ENCODE peak calls at places on chromosome 3, in five cellular contexts. One of them, this sample, is unnamed.

GRCh38 chr3:49512791-49513355 is 41.4 kb upstream of the BSN start:
- DNase-seq in K562: no peak
- DNase-seq in HepG2: no peak
- DNase-seq in GM12878: no peak
- DNase-seq in H1: no peak
- DNase-seq in this sample: no peak

GRCh38 chr3:178546079-178546478 is 9.8 kb downstream of the KCNMB2 start:
- DNase-seq in K562: no peak
- DNase-seq in HepG2: no peak
- DNase-seq in GM12878: no peak
- DNase-seq in H1: no peak
- DNase-seq in this sample: no peak

GRCh38 chr3:72337480-72337855 is 510.8 kb downstream of the SHQ1 start:
- DNase-seq in K562: no peak
- DNase-seq in HepG2: no peak
- DNase-seq in GM12878: no peak
- DNase-seq in H1: no peak
- DNase-seq in this sample: no peak

GRCh38 chr3:143002083-143002712 is 828 bp downstream of the U2SURP start:
- DNase-seq in K562: peak
- DNase-seq in HepG2: peak
- DNase-seq in GM12878: no peak
- DNase-seq in H1: no peak
- DNase-seq in this sample: peak

GRCh38 chr3:196793224-196793623 is 53.6 kb downstream of the PAK2 start:
- DNase-seq in K562: no peak
- DNase-seq in HepG2: peak
- DNase-seq in GM12878: no peak
- DNase-seq in H1: no peak
- DNase-seq in this sample: peak

GRCh38 chr3:94593531-94594150 is 530.8 kb downstream of the NSUN3 start:
- DNase-seq in K562: no peak
- DNase-seq in HepG2: no peak
- DNase-seq in GM12878: no peak
- DNase-seq in H1: no peak
- DNase-seq in this sample: no peak

GRCh38 chr3:187695434-187695833 is 6.9 kb downstream of the RTP2 start:
- DNase-seq in K562: no peak
- DNase-seq in HepG2: no peak
- DNase-seq in GM12878: no peak
- DNase-seq in H1: no peak
- DNase-seq in this sample: no peak

GRCh38 chr3:186651678-186652215 is 11.5 kb downstream of the FETUB start:
- DNase-seq in K562: no peak
- DNase-seq in HepG2: no peak
- DNase-seq in GM12878: no peak
- DNase-seq in H1: no peak
- DNase-seq in this sample: no peak

GRCh38 chr3:126130081-126130855 is 46.3 kb upstream of the SLC41A3 start:
- DNase-seq in K562: no peak
- DNase-seq in HepG2: no peak
- DNase-seq in GM12878: no peak
- DNase-seq in H1: peak
- DNase-seq in this sample: no peak

GRCh38 chr3:134359121-134360010 is 14.9 kb downstream of the AMOTL2 start:
- DNase-seq in K562: no peak
- DNase-seq in HepG2: no peak
- DNase-seq in GM12878: no peak
- DNase-seq in H1: no peak
- DNase-seq in this sample: no peak

GRCh38 chr3:171654809-171655208 is 155.5 kb downstream of the PLD1 start:
- DNase-seq in K562: no peak
- DNase-seq in HepG2: no peak
- DNase-seq in GM12878: no peak
- DNase-seq in H1: no peak
- DNase-seq in this sample: no peak

GRCh38 chr3:99945328-99945995 is 127.8 kb downstream of the CMSS1 start:
- DNase-seq in K562: no peak
- DNase-seq in HepG2: no peak
- DNase-seq in GM12878: no peak
- DNase-seq in H1: no peak
- DNase-seq in this sample: no peak

GRCh38 chr3:119628390-119628789 is 30.7 kb downstream of the PLA1A start:
- DNase-seq in K562: no peak
- DNase-seq in HepG2: no peak
- DNase-seq in GM12878: peak
- DNase-seq in H1: no peak
- DNase-seq in this sample: no peak

GRCh38 chr3:195766671-195767070 is 45.1 kb downstream of the MUC4 start:
- DNase-seq in K562: no peak
- DNase-seq in HepG2: no peak
- DNase-seq in GM12878: no peak
- DNase-seq in H1: no peak
- DNase-seq in this sample: no peak

GRCh38 chr3:152048826-152049225 is 175.4 kb downstream of the SUCNR1 start:
- DNase-seq in K562: no peak
- DNase-seq in HepG2: no peak
- DNase-seq in GM12878: no peak
- DNase-seq in H1: no peak
- DNase-seq in this sample: no peak

GRCh38 chr3:16803019-16803418 is 81.7 kb upstream of the PLCL2 start:
- DNase-seq in K562: no peak
- DNase-seq in HepG2: no peak
- DNase-seq in GM12878: no peak
- DNase-seq in H1: no peak
- DNase-seq in this sample: no peak

DNA sequence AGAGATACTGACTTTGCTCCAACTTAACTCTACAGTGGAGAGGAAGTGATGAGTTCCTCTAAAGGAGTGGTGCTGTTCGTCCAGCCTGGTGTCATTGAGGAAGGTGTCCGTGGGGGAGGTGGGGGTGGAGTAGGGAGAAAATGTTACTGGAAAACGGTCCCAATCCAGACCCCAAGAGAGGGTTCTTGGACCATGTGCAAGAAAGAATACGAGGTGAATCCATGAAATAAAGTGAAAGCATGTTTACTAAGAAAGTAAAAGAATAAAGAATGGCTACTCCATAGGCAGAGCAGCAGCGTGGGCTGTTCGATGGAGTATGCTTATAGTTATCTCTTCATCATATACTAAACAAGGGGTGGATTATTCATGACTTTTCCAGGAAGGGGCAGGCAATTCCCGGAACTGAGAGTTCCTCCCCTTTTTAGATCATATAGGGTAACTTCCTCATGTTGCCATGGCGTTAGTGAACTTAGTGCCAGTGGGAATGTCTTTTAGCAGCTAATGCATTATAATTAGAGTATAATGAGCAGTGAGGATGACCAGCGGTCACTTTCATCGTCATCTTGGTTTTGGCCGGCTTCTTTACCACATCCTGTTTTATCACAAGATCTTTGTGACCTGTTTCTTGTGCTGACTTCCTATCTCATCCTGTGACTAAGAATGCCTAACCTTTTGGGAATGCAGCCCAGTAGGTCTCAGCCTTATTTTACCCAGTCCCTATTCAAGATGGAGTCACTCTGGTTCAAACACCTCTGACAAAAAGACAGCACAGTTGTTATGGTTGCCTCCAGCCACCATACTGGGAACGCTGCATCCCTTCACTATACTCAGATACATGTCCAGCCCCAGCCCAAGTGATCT is 38.6 kb downstream of the CLEC3B start:
- DNase-seq in K562: peak
- DNase-seq in HepG2: no peak
- DNase-seq in GM12878: no peak
- DNase-seq in H1: no peak
- DNase-seq in this sample: no peak
- TF ChIP-seq RAD21 in K562: peak
- TF ChIP-seq RAD21 in HepG2: no peak
- TF ChIP-seq RAD21 in GM12878: no peak
- TF ChIP-seq RAD21 in H1: no peak
- TF ChIP-seq RAD21 in this sample: no peak

DNA sequence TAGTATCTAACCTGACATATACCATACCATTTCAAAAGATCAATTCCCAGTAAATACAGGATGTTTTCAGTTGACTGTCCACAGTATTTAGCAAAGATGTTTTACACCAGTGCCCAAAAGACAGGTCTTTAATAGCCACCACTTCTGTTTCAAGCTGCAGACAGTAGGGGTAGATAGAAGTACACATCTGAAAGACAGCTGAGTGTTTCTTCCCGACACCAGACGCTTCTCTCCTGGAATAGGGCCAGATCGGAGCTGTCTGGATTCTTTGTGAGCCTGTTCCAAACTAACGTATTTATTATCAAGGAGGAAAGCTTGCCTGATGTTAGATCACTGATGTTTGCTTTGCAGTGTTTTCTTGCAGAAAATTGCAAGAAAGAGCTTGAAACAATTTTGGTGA is 136.1 kb upstream of the RBMS3 start:
- DNase-seq in K562: no peak
- DNase-seq in HepG2: no peak
- DNase-seq in GM12878: no peak
- DNase-seq in H1: no peak
- DNase-seq in this sample: no peak
- TF ChIP-seq CEBPB in K562: no peak
- TF ChIP-seq CEBPB in HepG2: no peak
- TF ChIP-seq CEBPB in GM12878: no peak
- TF ChIP-seq CEBPB in H1: no peak
- TF ChIP-seq CEBPB in this sample: no peak

DNA sequence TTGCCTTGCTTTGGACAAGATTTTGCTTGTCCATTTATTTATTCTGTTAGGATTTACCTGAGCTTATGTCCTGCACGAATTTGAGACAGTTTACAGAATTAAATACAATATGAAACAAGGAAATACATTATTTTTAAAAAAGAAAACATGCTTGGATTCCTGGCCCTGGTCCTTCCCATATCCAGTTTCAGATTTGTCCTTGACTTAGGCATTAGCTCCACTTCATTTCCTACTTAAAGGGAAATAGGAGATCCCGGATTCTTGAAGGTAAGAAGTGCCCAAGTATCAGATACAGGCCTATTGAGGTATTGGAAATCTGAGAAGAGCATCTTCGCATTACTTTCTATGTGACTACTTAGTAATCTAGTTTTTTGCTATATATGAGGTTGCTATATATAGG is 672.0 kb downstream of the SI start:
- DNase-seq in K562: no peak
- DNase-seq in HepG2: no peak
- DNase-seq in GM12878: no peak
- DNase-seq in H1: no peak
- DNase-seq in this sample: no peak
- TF ChIP-seq HDAC2 in K562: no peak
- TF ChIP-seq HDAC2 in HepG2: no peak
- TF ChIP-seq HDAC2 in GM12878: no peak
- TF ChIP-seq HDAC2 in H1: no peak
- TF ChIP-seq HDAC2 in this sample: no peak

GRCh38 chr3:194632983-194633348 is 253 bp downstream of the TMEM44 start:
- DNase-seq in K562: peak
- DNase-seq in HepG2: no peak
- DNase-seq in GM12878: no peak
- DNase-seq in H1: peak
- DNase-seq in this sample: no peak
- TF ChIP-seq RAD21 in K562: no peak
- TF ChIP-seq RAD21 in HepG2: no peak
- TF ChIP-seq RAD21 in GM12878: no peak
- TF ChIP-seq RAD21 in H1: no peak
- TF ChIP-seq RAD21 in this sample: no peak

GRCh38 chr3:47228088-47228487 is 54.5 kb downstream of the KIF9 start:
- DNase-seq in K562: no peak
- DNase-seq in HepG2: no peak
- DNase-seq in GM12878: no peak
- DNase-seq in H1: no peak
- DNase-seq in this sample: no peak
- TF ChIP-seq CEBPB in K562: no peak
- TF ChIP-seq CEBPB in HepG2: no peak
- TF ChIP-seq CEBPB in GM12878: no peak
- TF ChIP-seq CEBPB in H1: no peak
- TF ChIP-seq CEBPB in this sample: no peak

GRCh38 chr3:39428745-39429201 is 22.3 kb downstream of the RPSA start:
- DNase-seq in K562: no peak
- DNase-seq in HepG2: no peak
- DNase-seq in GM12878: no peak
- DNase-seq in H1: peak
- DNase-seq in this sample: no peak
- TF ChIP-seq HDAC2 in K562: no peak
- TF ChIP-seq HDAC2 in HepG2: no peak
- TF ChIP-seq HDAC2 in GM12878: no peak
- TF ChIP-seq HDAC2 in H1: no peak
- TF ChIP-seq HDAC2 in this sample: no peak

GRCh38 chr3:11034297-11035000 is 41.9 kb downstream of the SLC6A1 start:
- DNase-seq in K562: no peak
- DNase-seq in HepG2: no peak
- DNase-seq in GM12878: no peak
- DNase-seq in H1: no peak
- DNase-seq in this sample: no peak
- TF ChIP-seq RAD21 in K562: no peak
- TF ChIP-seq RAD21 in HepG2: no peak
- TF ChIP-seq RAD21 in GM12878: no peak
- TF ChIP-seq RAD21 in H1: no peak
- TF ChIP-seq RAD21 in this sample: no peak

GRCh38 chr3:55198554-55198953 is 270.7 kb upstream of the LRTM1 start:
- DNase-seq in K562: no peak
- DNase-seq in HepG2: no peak
- DNase-seq in GM12878: no peak
- DNase-seq in H1: no peak
- DNase-seq in this sample: no peak
- TF ChIP-seq CEBPB in K562: no peak
- TF ChIP-seq CEBPB in HepG2: no peak
- TF ChIP-seq CEBPB in GM12878: no peak
- TF ChIP-seq CEBPB in H1: no peak
- TF ChIP-seq CEBPB in this sample: no peak

DNA sequence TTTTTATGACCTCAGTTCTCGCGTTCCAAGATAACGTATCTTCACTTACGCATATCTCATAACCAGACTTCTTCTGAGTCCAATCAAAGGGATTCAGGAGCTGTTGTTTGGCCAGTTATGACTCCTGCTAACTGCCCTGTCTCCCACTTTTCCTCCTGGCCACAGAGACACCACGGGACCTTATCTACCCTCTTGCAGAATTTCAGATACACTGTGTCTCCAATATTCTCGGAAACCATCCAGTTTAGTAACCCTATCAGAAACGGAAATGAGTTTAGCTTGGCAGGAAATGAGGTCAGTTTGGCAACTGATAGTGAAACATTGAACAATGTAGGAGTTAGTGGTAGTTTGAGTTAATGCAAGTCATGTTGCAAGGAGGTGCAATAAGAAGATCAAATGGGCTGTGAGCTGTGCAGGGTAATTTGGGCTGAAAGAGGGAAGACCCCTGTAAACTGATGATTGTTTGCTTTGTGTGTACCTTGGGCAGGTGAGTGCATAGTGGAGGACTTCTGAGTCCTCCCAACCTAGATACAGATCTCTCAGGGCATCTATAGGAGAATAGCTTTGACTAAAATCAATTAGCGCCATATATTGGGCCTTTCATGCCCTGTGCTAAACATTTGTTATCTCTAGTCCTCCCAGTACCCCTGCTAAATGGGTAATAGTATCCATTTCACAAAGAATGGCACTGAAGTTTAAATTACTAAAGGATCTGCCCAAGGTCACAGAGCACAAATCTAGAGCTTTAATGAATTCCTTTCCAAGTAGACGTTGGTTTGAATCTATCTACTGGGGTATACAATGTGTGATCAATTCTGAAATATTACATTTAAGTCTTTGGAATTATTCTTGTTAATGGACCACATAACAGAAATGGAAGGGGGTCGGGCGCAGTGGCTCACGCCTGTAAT is 41.3 kb upstream of the PIK3CB start:
- DNase-seq in K562: peak
- DNase-seq in HepG2: no peak
- DNase-seq in GM12878: no peak
- DNase-seq in H1: no peak
- DNase-seq in this sample: no peak
- TF ChIP-seq HDAC2 in K562: peak
- TF ChIP-seq HDAC2 in HepG2: no peak
- TF ChIP-seq HDAC2 in GM12878: no peak
- TF ChIP-seq HDAC2 in H1: no peak
- TF ChIP-seq HDAC2 in this sample: no peak